ENCODE peak calls at places on chromosomes 1 and 21, in five cellular contexts. T, I, R, F and Z are unnamed samples.

GRCh38 chr1:166914111-166914510 is 38.0 kb upstream of the TADA1 start:
- DNase-seq in F (no peak), R (no peak), I (no peak), T (no peak), Z (no peak)

GRCh38 chr1:18556364-18556763 is 74.3 kb upstream of the PAX7 start:
- DNase-seq in I (peak), F (no peak), T (peak), R (peak), Z (peak)

GRCh38 chr1:155139895-155140629 is at the start of gene DPM3:
- DNase-seq in T (peak), F (peak), R (peak), I (peak), Z (peak)

GRCh38 chr1:168004531-168004930 is 67.7 kb upstream of the MPC2 start:
- DNase-seq in I (no peak), T (no peak), R (no peak), F (no peak), Z (no peak)

GRCh38 chr1:185373813-185374524 is 56.9 kb upstream of the IVNS1ABP start:
- DNase-seq in F (peak), T (peak), I (peak), R (no peak), Z (no peak)

GRCh38 chr1:62068978-62069377 is 125.7 kb upstream of the L1TD1 start:
- DNase-seq in R (no peak), I (peak), F (no peak), T (peak), Z (no peak)

GRCh38 chr21:43188712-43189151 is 19.9 kb downstream of the CRYAA start:
- DNase-seq in R (no peak), I (no peak), F (peak), T (no peak), Z (no peak)

GRCh38 chr1:184113251-184113650 is 61.7 kb downstream of the TSEN15 start:
- DNase-seq in F (no peak), R (no peak), T (no peak), I (peak), Z (no peak)

GRCh38 chr21:35204850-35205564 is 155.9 kb upstream of the RUNX1 start:
- DNase-seq in R (no peak), F (peak), T (peak), I (peak), Z (peak)